ENCODE peak calls at places on chromosomes 6 and 20, in eight cellular contexts. I, B, X, H, T, N, F and G are unnamed samples.

GRCh38 chr6:15296735-15297134 is 50.9 kb downstream of the JARID2 start:
- DNase-seq in I (no peak), B (no peak), X (no peak), H (no peak), T (no peak), N (no peak), F (peak; percentile 83), G (peak; percentile 90)

GRCh38 chr6:42403415-42403814 is 48.3 kb downstream of the TRERF1 start:
- DNase-seq in I (no peak), B (no peak), X (peak; percentile 64), H (no peak), T (no peak), N (no peak), F (no peak), G (no peak)

GRCh38 chr20:48668451-48668946 is 159.3 kb downstream of the PREX1 start:
- DNase-seq in I (no peak), B (peak; percentile 78), X (peak; percentile 65), H (no peak), T (no peak), N (peak; percentile 23), F (no peak), G (no peak)

GRCh38 chr6:31610891-31611425 is 4.1 kb upstream of the AIF1 start:
- DNase-seq in I (no peak), B (no peak), X (no peak), H (no peak), T (no peak), N (no peak), F (no peak), G (no peak)

GRCh38 chr20:41408131-41408789 is 41.6 kb upstream of the EMILIN3 start:
- DNase-seq in I (no peak), B (no peak), X (no peak), H (no peak), T (no peak), N (no peak), F (peak; percentile 48), G (peak; percentile 73)

GRCh38 chr6:143802833-143803565 is 40.1 kb upstream of the LTV1 start:
- DNase-seq in I (no peak), B (no peak), X (no peak), H (no peak), T (no peak), N (no peak), F (no peak), G (no peak)

GRCh38 chr6:168225471-168225901 is 94.1 kb downstream of the DACT2 start:
- DNase-seq in I (no peak), B (no peak), X (no peak), H (no peak), T (peak; percentile 87), N (no peak), F (no peak), G (no peak)

GRCh38 chr20:23096073-23096472 is 9.9 kb upstream of the CD93 start:
- DNase-seq in I (no peak), B (no peak), X (no peak), H (no peak), T (no peak), N (no peak), F (no peak), G (no peak)

GRCh38 chr20:44423480-44423879 is 52.2 kb upstream of the TTPAL start:
- DNase-seq in I (no peak), B (no peak), X (no peak), H (no peak), T (no peak), N (no peak), F (no peak), G (no peak)

GRCh38 chr20:51695574-51696303 is 72.5 kb downstream of the ATP9A start:
- DNase-seq in I (no peak), B (no peak), X (peak; percentile 29), H (no peak), T (no peak), N (no peak), F (no peak), G (no peak)

GRCh38 chr6:110951986-110952794 is 6.3 kb upstream of the GTF3C6 start:
- DNase-seq in I (peak; percentile 71), B (no peak), X (no peak), H (no peak), T (no peak), N (no peak), F (no peak), G (no peak)

DNA sequence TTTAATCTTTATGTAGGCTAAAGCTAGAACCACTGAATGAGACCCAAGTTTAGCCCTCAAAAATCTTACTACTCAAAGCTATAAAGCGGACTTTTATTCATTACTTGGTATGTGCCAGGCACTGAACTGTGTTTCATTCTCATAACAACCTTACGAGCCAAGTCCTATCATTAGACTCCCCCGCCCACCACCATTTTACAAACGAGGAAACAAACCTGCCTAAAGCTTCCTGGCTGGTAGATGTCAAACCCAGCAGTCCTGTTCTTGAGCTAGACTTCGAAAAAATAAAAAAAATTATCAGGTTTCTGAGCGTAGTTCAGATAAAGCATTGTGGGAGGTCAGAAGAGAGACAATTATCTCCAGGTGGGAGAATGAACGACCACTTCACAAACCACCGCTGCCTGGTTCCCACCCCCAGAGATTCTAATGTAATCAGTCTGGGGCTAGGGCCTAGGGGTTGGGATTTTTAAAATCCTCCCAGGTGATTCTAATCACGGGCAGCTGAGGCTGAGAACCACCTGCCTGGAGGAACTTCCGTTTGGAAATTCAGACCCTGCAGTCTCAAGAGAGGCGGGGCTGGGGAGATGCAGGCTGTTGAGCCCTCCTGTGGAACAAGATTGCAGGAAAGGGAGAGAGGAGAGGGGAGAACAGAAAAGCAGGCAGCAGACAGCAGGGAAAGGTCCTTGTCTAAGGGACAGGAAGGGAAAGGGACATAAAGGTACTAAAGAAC is 8.6 kb downstream of the ADTRP start:
- DNase-seq in I (no peak), B (no peak), X (peak; percentile 43), H (no peak), T (no peak), N (no peak), F (no peak), G (no peak)
- H3K4me3 ChIP-seq in I (no peak overlapping the region), B (no peak overlapping the region), X (peak overlapping the region; percentile 51), H (peak overlapping the region; percentile 7), T (no peak overlapping the region), N (no peak overlapping the region), F (no peak overlapping the region), G (no peak overlapping the region)

DNA sequence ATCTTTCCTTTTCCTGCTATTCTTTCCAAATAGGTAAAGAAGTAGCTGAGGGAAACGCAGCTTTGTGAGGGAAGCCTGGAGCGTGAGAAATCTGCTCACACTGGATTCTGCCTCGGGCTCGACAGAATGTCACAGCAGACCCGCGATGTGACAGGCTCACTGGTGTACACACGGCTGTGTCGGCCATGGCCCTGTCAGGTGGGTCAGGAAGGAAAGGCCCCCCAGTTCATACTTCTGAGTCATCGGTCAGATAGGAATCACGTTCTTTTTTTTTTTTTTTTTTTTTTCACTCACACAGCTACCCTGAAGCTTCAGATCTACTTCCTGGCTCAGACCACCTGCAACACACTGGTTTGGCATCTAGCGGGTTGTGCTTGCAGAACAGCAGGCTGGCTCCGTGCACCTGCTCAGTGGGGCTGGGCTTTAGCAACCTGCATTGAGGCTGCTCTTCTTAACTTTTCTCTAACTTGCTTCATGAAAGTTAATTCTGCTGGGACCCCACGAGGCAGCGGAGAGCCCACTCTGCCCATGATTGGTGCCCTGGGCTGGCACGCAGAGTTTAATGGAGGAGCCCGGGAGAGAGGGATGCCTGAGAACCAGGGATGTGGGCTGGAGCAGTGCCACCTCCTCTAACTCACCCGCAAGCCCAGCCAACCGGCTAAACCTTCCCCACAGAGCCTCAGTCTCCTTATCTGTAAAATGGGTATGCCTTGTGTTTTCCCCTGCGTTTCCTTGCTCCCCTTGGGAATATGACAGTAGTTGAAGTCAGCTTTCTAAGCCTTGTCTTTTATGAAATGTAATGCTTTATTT is 61.5 kb upstream of the FNDC1 start:
- DNase-seq in I (no peak), B (no peak), X (no peak), H (no peak), T (no peak), N (no peak), F (no peak), G (peak; percentile 73)
- H3K4me3 ChIP-seq in I (no peak overlapping the region), B (no peak overlapping the region), X (no peak overlapping the region), H (peak overlapping the region; percentile 23), T (no peak overlapping the region), N (no peak overlapping the region), F (peak overlapping the region; percentile 19), G (peak overlapping the region; percentile 48)

GRCh38 chr6:157978021-157978783 is 3.5 kb upstream of the SYNJ2 start:
- DNase-seq in I (no peak), B (no peak), X (no peak), H (peak; percentile 53), T (no peak), N (no peak), F (no peak), G (no peak)
- H3K4me3 ChIP-seq in I (no peak overlapping the region), B (no peak overlapping the region), X (no peak overlapping the region), H (no peak overlapping the region), T (no peak overlapping the region), N (no peak overlapping the region), F (no peak overlapping the region), G (no peak overlapping the region)

GRCh38 chr6:47267301-47267700 is 42.4 kb downstream of the TNFRSF21 start:
- DNase-seq in I (no peak), B (no peak), X (no peak), H (no peak), T (no peak), N (no peak), F (no peak), G (no peak)

GRCh38 chr6:47265971-47266370 is 43.7 kb downstream of the TNFRSF21 start:
- DNase-seq in I (no peak), B (no peak), X (no peak), H (no peak), T (no peak), N (no peak), F (no peak), G (no peak)

GRCh38 chr6:47263268-47263667 is 46.4 kb downstream of the TNFRSF21 start:
- DNase-seq in I (no peak), B (no peak), X (no peak), H (no peak), T (no peak), N (no peak), F (no peak), G (no peak)

GRCh38 chr6:47264775-47265184 is 44.9 kb downstream of the TNFRSF21 start:
- DNase-seq in I (no peak), B (no peak), X (no peak), H (no peak), T (no peak), N (no peak), F (no peak), G (no peak)

DNA sequence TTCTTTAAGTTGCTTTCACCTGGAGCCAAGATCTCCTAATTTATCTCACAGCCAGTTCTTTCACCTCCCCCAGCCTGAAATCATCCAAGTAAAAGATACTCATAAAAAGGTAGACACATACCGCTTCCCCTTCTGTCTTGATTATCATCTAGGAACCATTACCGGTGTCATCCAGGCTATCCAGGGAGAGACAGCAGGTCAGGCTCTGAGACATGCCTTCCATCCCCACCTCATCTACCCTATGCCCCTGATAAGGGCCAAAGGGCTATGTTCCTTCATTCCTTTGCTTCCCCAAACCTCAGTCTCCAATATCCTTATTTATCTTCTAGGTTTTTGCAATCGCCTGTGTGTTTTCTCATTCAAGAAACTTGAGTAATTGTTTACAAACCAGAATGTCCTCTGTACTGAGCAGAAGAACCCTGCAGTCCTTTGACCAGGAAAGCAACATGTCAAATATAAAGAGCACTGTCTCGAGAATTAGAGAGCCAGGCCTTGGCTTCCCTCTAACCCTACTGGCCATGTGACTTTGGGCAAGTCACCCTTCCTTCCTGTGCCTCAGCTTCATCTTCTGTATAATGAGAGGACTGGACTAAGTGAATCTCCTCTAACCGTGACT is 41.0 kb downstream of the TNFRSF21 start:
- DNase-seq in I (no peak), B (no peak), X (no peak), H (no peak), T (no peak), N (no peak), F (no peak), G (no peak)
- H3K4me3 ChIP-seq in I (no peak overlapping the region), B (no peak overlapping the region), X (no peak overlapping the region), H (no peak overlapping the region), T (no peak overlapping the region), N (no peak overlapping the region), F (no peak overlapping the region), G (no peak overlapping the region)